ENCODE peak calls at places on chromosomes 11 and 22, in nine cellular contexts. V is AG04450; B is IMR-90; Z is keratinocyte; T is HCT116; P is stomach; M is CD4-positive, CD25-positive, alpha-beta regulatory T cell; R is HepG2; L is H9. G is an unnamed sample.

GRCh38 chr11:105611837-105612480 is 2.1 kb downstream of the GRIA4 start:
- DNase-seq in Z (no peak), V (no peak), P (no peak), L (no peak), T (no peak), B (no peak), M (no peak), R (no peak), G (no peak)

GRCh38 chr11:72625746-72626636 is 48.2 kb downstream of the PDE2A start:
- DNase-seq in P (peak; percentile 68), M (no peak), R (peak; percentile 53), Z (no peak), B (peak; percentile 27), T (no peak), L (no peak), V (no peak), G (no peak)

GRCh38 chr11:66607126-66607834 is 9.2 kb upstream of the RBM14 start:
- DNase-seq in M (no peak), Z (no peak), V (peak; percentile 15), R (peak; percentile 82), B (peak; percentile 48), T (no peak), L (no peak), P (peak; percentile 53), G (no peak)

GRCh38 chr11:12922980-12923507 is 86.1 kb upstream of the RASSF10 start:
- DNase-seq in T (no peak), Z (no peak), V (no peak), B (peak; percentile 47), M (no peak), P (no peak), L (no peak), R (no peak), G (no peak)

GRCh38 chr11:2801711-2802388 is 83.7 kb downstream of the CDKN1C start:
- DNase-seq in T (no peak), B (no peak), V (no peak), Z (no peak), P (peak; percentile 23), R (no peak), L (peak; percentile 26), M (no peak), G (no peak)

GRCh38 chr11:34859496-34859895 is 56.7 kb downstream of the APIP start:
- DNase-seq in R (no peak), V (no peak), L (no peak), Z (no peak), P (no peak), B (no peak), T (no peak), M (no peak), G (no peak)

GRCh38 chr11:119114351-119114750 is 7.0 kb upstream of the HINFP start:
- DNase-seq in M (no peak), B (no peak), V (no peak), R (no peak), L (no peak), T (no peak), P (no peak), Z (no peak), G (no peak)

GRCh38 chr22:36162127-36163034 is 1.8 kb upstream of the APOL3 start:
- DNase-seq in B (no peak), R (no peak), V (no peak), P (no peak), L (no peak), T (no peak), Z (no peak), M (peak; percentile 35), G (no peak)

GRCh38 chr22:36369922-36370781 is 17.6 kb downstream of the MYH9 start:
- DNase-seq in L (no peak), P (peak; percentile 76), T (no peak), B (peak; percentile 41), M (no peak), V (no peak), R (peak; percentile 72), Z (no peak), G (no peak)

GRCh38 chr11:67062526-67063373 is 6.1 kb downstream of the RHOD start:
- DNase-seq in T (peak; percentile 49), R (no peak), V (no peak), B (no peak), Z (peak; percentile 72), P (peak; percentile 56), L (no peak), M (no peak), G (no peak)

GRCh38 chr11:45846174-45846675 is 1.1 kb upstream of the CRY2 start:
- DNase-seq in M (no peak), R (no peak), L (no peak), Z (no peak), P (no peak), T (no peak), V (no peak), B (no peak), G (no peak)

GRCh38 chr11:17839450-17839849 is 104.9 kb downstream of the KCNC1 start:
- DNase-seq in M (no peak), Z (no peak), P (no peak), V (no peak), R (no peak), T (no peak), L (no peak), B (no peak), G (no peak)

GRCh38 chr11:94897330-94897768 is 76.0 kb downstream of the CWC15 start:
- DNase-seq in L (peak; percentile 56), T (peak; percentile 47), V (no peak), M (no peak), R (peak; percentile 11), B (peak; percentile 45), P (peak; percentile 67), Z (no peak), G (no peak)

GRCh38 chr11:17985517-17985916 is 27.3 kb downstream of the SERGEF start:
- DNase-seq in M (no peak), L (no peak), B (peak; percentile 51), R (peak; percentile 54), P (peak; percentile 37), Z (no peak), V (no peak), T (peak; percentile 51), G (no peak)

GRCh38 chr22:22787805-22788459 is 99.7 kb upstream of the IGLL5 start:
- DNase-seq in T (peak; percentile 44), M (peak; percentile 42), B (peak; percentile 28), V (no peak), P (peak; percentile 68), Z (no peak), L (peak; percentile 79), R (peak; percentile 30), G (peak; percentile 57)

DNA sequence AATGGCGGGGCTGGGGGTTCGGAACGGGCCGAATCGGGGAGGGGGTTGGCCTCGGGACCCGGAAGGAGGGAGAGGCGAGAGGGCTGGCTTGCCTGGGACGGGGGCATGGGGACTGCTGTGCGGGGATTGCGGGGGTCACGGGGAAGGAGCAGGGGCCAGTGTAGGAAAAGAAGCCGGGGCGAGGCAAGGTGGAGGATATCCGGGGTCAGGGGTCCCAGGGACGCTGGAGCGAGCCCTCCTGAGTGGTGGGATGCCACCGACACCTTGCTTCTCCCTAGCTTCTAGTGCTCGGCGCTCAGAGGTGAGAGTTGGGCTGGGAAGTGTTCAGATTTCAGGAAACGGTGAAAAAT is 426 bp upstream of the GDPD5 start:
- DNase-seq in R (no peak), V (no peak), M (no peak), Z (no peak), P (no peak), B (no peak), L (no peak), T (no peak), G (no peak)
- H3K27ac ChIP-seq in R (no peak overlapping the region), V (no peak overlapping the region), M (peak overlapping the region; percentile 61), Z (no peak overlapping the region), P (peak overlapping the region; percentile 20), B (peak overlapping the region; percentile 22), L (no peak overlapping the region), T (peak overlapping the region; percentile 35), G (no peak overlapping the region)

GRCh38 chr11:75767228-75767572 is 1.4 kb upstream of the DGAT2 start:
- DNase-seq in T (no peak), R (no peak), M (no peak), Z (no peak), L (no peak), V (no peak), P (no peak), B (no peak), G (no peak)
- H3K27ac ChIP-seq in T (no peak overlapping the region), R (no peak overlapping the region), M (no peak overlapping the region), Z (no peak overlapping the region), L (no peak overlapping the region), V (no peak overlapping the region), P (no peak overlapping the region), B (no peak overlapping the region), G (no peak overlapping the region)

GRCh38 chr22:19522881-19523239 is 1.4 kb downstream of the CLDN5 start:
- DNase-seq in B (no peak), V (no peak), Z (no peak), L (no peak), P (no peak), R (no peak), T (no peak), M (no peak), G (no peak)

GRCh38 chr22:19520566-19521305 is 3.5 kb downstream of the CLDN5 start:
- DNase-seq in R (no peak), P (no peak), B (no peak), M (no peak), T (no peak), Z (no peak), V (no peak), L (no peak), G (no peak)

GRCh38 chr22:19524170-19525115 is at the start of gene CLDN5:
- DNase-seq in P (no peak), M (no peak), T (no peak), V (no peak), B (no peak), R (no peak), L (peak; percentile 84), Z (no peak), G (no peak)

GRCh38 chr22:19523240-19524169 is 705 bp downstream of the CLDN5 start:
- DNase-seq in B (peak; percentile 9), V (no peak), R (no peak), Z (no peak), T (no peak), L (peak; percentile 69), M (no peak), P (no peak), G (no peak)

GRCh38 chr22:19522190-19522880 is 1.9 kb downstream of the CLDN5 start:
- DNase-seq in V (no peak), B (no peak), M (no peak), L (peak; percentile 43), R (no peak), P (no peak), T (no peak), Z (no peak), G (no peak)
- H3K27ac ChIP-seq in V (no peak overlapping the region), B (no peak overlapping the region), M (no peak overlapping the region), L (no peak overlapping the region), R (no peak overlapping the region), P (peak overlapping the region; percentile 54), T (no peak overlapping the region), Z (no peak overlapping the region), G (no peak overlapping the region)

DNA sequence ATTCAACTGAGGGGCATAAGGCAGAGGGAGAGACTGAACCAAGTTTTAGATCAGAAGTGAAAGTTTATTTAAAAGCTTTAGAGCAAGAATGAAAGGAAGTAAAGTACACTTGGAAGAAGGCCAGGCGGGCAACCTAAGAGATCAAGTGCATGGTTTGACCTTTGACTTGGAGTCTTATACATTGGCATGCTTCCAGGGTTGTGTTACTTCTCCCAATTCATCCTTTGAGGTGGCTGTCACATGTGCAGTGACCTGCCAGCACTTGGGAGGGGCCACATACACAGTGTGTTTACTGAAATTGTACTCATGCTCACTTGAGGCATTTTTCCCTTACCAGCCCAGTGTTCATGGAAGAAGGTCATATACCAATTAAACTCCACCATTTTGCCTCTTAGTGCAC is 30.4 kb downstream of the CYP2R1 start:
- DNase-seq in L (no peak), M (no peak), Z (no peak), V (no peak), P (peak; percentile 32), R (peak; percentile 67), B (no peak), T (no peak), G (no peak)
- H3K27ac ChIP-seq in L (no peak overlapping the region), M (no peak overlapping the region), Z (no peak overlapping the region), V (no peak overlapping the region), P (no peak overlapping the region), R (no peak overlapping the region), B (no peak overlapping the region), T (no peak overlapping the region), G (no peak overlapping the region)